ENCODE peak calls at places on chromosome 16, in eight cellular contexts. P, O, G, V, S, I, X and A are unnamed samples. For H3K27me3, the result is how much of the 10 kb centered on the place peaks cover.

GRCh38 chr16:77657016-77657415 is 65.3 kb upstream of the NUDT7 start:
- DNase-seq in P (peak), O (peak), G (no peak), V (no peak), S (no peak), I (no peak), X (no peak), A (no peak)

GRCh38 chr16:47197536-47198179 is 53.9 kb upstream of the NETO2 start:
- DNase-seq in P (peak), O (no peak), G (no peak), V (no peak), S (no peak), I (peak), X (no peak), A (peak)

GRCh38 chr16:3919413-3919812 is 38.9 kb upstream of the CREBBP start:
- DNase-seq in P (no peak), O (no peak), G (no peak), V (no peak), S (no peak), I (no peak), X (no peak), A (no peak)

GRCh38 chr16:8996891-8997290 is 33.2 kb upstream of the USP7 start:
- DNase-seq in P (no peak), O (peak), G (no peak), V (no peak), S (no peak), I (no peak), X (no peak), A (no peak)

GRCh38 chr16:4570086-4570485 is 13.9 kb downstream of the C16orf96 start:
- DNase-seq in P (no peak), O (no peak), G (no peak), V (no peak), S (no peak), I (no peak), X (no peak), A (no peak)

GRCh38 chr16:72198021-72198420 is 26.1 kb upstream of the PMFBP1 start:
- DNase-seq in P (peak), O (no peak), G (no peak), V (peak), S (no peak), I (peak), X (no peak), A (peak)

GRCh38 chr16:75402821-75403475 is 30.4 kb downstream of the CFDP1 start:
- DNase-seq in P (peak), O (peak), G (no peak), V (peak), S (no peak), I (peak), X (no peak), A (no peak)

GRCh38 chr16:31382485-31383161 is 10.5 kb upstream of the ITGAD start:
- DNase-seq in P (peak), O (peak), G (peak), V (peak), S (peak), I (peak), X (no peak), A (peak)

GRCh38 chr16:88368994-88369393 is 13.8 kb upstream of the ZNF469 start:
- DNase-seq in P (no peak), O (no peak), G (no peak), V (no peak), S (no peak), I (no peak), X (no peak), A (no peak)

GRCh38 chr16:28295213-28295612 is 2.9 kb downstream of the SBK1 start:
- DNase-seq in P (no peak), O (no peak), G (no peak), V (no peak), S (no peak), I (no peak), X (no peak), A (no peak)

GRCh38 chr16:3256146-3256875 is at the start of gene MEFV:
- DNase-seq in P (peak), O (no peak), G (peak), V (no peak), S (no peak), I (peak), X (no peak), A (no peak)

GRCh38 chr16:58970775-58971174 is 236.7 kb upstream of the GOT2 start:
- DNase-seq in P (no peak), O (no peak), G (no peak), V (no peak), S (no peak), I (no peak), X (no peak), A (no peak)

GRCh38 chr16:50506543-50506937 is 41.7 kb upstream of the NKD1 start:
- DNase-seq in P (no peak), O (no peak), G (no peak), V (no peak), S (no peak), I (no peak), X (no peak), A (no peak)

GRCh38 chr16:79618041-79618711 is 17.6 kb upstream of the MAF start:
- DNase-seq in P (no peak), O (no peak), G (no peak), V (peak), S (no peak), I (no peak), X (no peak), A (no peak)

GRCh38 chr16:1983544-1984346 is at the start of gene GFER:
- DNase-seq in P (peak), O (peak), G (peak), V (peak), S (peak), I (peak), X (no peak), A (peak)

GRCh38 chr16:50372611-50373344 is 4.0 kb upstream of the BRD7 start:
- DNase-seq in P (peak), O (no peak), G (peak), V (peak), S (no peak), I (no peak), X (no peak), A (peak)

GRCh38 chr16:3065742-3066439 is 451 bp downstream of the IL32 start:
- DNase-seq in P (no peak), O (no peak), G (no peak), V (no peak), S (no peak), I (no peak), X (no peak), A (no peak)

GRCh38 chr16:2142942-2143868 is 5.2 kb upstream of the RAB26 start:
- DNase-seq in P (no peak), O (no peak), G (no peak), V (peak), S (no peak), I (no peak), X (no peak), A (no peak)

GRCh38 chr16:85446846-85447656 is 166.1 kb upstream of the GSE1 start:
- DNase-seq in P (no peak), O (no peak), G (peak), V (peak), S (peak), I (no peak), X (no peak), A (no peak)

GRCh38 chr16:23248261-23249194 is 53.6 kb upstream of the SCNN1B start:
- DNase-seq in P (no peak), O (no peak), G (no peak), V (no peak), S (no peak), I (no peak), X (no peak), A (peak)

GRCh38 chr16:2328428-2328827 is 12.1 kb downstream of the ABCA3 start:
- DNase-seq in P (no peak), O (no peak), G (no peak), V (no peak), S (no peak), I (no peak), X (no peak), A (no peak)

GRCh38 chr16:50863673-50864144 is 121.8 kb downstream of the CYLD start:
- DNase-seq in P (no peak), O (no peak), G (no peak), V (no peak), S (no peak), I (peak), X (no peak), A (no peak)

GRCh38 chr16:70495425-70496182 is 27.8 kb downstream of the COG4 start:
- DNase-seq in P (no peak), O (no peak), G (no peak), V (no peak), S (no peak), I (no peak), X (no peak), A (no peak)

GRCh38 chr16:26987631-26988030 is 79.1 kb upstream of the C16orf82 start:
- DNase-seq in P (peak), O (no peak), G (peak), V (no peak), S (no peak), I (no peak), X (no peak), A (no peak)

GRCh38 chr16:30875881-30876791 is 17.7 kb downstream of the BCL7C start:
- DNase-seq in P (peak), O (no peak), G (peak), V (no peak), S (no peak), I (no peak), X (no peak), A (no peak)

GRCh38 chr16:55577888-55578287 is 11.4 kb downstream of the CAPNS2 start:
- DNase-seq in P (no peak), O (no peak), G (no peak), V (no peak), S (no peak), I (no peak), X (no peak), A (no peak)

GRCh38 chr16:81181013-81181720 is 57.3 kb upstream of the BCO1 start:
- DNase-seq in P (peak), O (peak), G (peak), V (peak), S (peak), I (peak), X (peak), A (peak)

GRCh38 chr16:82990155-82990554 is 363.4 kb downstream of the CDH13 start:
- DNase-seq in P (peak), O (no peak), G (no peak), V (no peak), S (no peak), I (no peak), X (no peak), A (no peak)

GRCh38 chr16:29821663-29822115 is 1.4 kb downstream of the MVP start:
- DNase-seq in P (peak), O (peak), G (peak), V (no peak), S (peak), I (no peak), X (no peak), A (no peak)

GRCh38 chr16:29820730-29821662 is 734 bp downstream of the MVP start:
- DNase-seq in P (no peak), O (no peak), G (peak), V (peak), S (peak), I (no peak), X (no peak), A (peak)

GRCh38 chr16:29818082-29818481 is 2.1 kb downstream of the PAGR1 start:
- DNase-seq in P (no peak), O (no peak), G (no peak), V (no peak), S (no peak), I (no peak), X (no peak), A (no peak)

GRCh38 chr16:29819506-29819905 is 756 bp upstream of the MVP start:
- DNase-seq in P (no peak), O (no peak), G (peak), V (no peak), S (no peak), I (no peak), X (no peak), A (no peak)

GRCh38 chr16:29820271-29820701 is at the start of gene MVP:
- DNase-seq in P (peak), O (no peak), G (peak), V (peak), S (peak), I (peak), X (no peak), A (peak)
- TF ChIP-seq POLR2A in P (no peak), O (peak), G (peak), V (peak), S (no peak), I (peak), X (peak), A (peak)

DNA sequence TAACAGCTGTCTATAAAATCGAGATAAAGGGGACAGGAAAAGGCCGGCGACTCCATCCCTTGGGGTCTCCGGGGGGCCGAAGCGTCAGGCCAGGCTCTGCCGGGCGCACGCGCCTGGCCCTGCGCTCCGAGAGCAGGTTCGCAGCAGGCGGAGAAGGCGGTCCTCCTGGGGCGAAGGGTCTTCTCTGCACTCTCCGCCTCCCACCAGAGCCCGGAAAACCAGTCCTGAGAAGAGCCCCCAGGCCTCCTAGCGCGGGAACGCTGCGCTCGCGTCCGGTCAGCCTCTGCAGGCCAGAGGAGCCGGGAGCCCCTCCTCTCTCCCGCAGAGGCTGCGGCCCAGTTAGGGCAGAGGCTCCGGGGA is 5.1 kb downstream of the FOXF1 start:
- DNase-seq in P (peak), O (no peak), G (no peak), V (no peak), S (no peak), I (no peak), X (no peak), A (no peak)
- H3K27me3 ChIP-seq in P (under half), O (under half), G (half or more), V (under half), S (half or more), I (under half), X (half or more), A (under half)

GRCh38 chr16:68843482-68844210 is at the start of gene TANGO6:
- DNase-seq in P (peak), O (peak), G (peak), V (peak), S (peak), I (peak), X (peak), A (peak)
- TF ChIP-seq POLR2A in P (peak), O (peak), G (peak), V (peak), S (no peak), I (peak), X (peak), A (peak)

DNA sequence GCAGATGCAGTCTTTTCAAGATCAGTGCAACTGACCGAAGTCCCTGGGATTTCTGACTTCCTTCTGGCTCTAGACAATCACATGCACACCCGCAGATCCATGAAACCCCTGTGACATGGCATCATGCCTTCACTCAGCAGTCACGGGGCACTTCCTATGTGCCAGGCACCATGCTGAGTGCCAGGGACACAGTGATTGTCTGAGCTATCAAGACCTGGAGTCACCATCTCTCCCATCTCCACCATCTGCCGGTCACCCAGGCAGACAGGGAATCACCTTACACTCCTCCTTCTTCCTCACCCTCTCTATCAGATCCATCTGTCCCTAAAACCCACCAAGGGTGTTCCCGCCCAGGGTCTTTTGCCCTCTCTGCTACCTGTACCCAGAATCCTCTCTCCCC is 5.3 kb downstream of the BEAN1 start:
- DNase-seq in P (no peak), O (no peak), G (no peak), V (no peak), S (no peak), I (no peak), X (no peak), A (no peak)
- H3K27me3 ChIP-seq in P (half or more), O (under half), G (half or more), V (under half), S (half or more), I (under half), X (half or more), A (under half)

GRCh38 chr16:12025926-12026325 is 49.4 kb downstream of the SNX29 start:
- DNase-seq in P (no peak), O (no peak), G (no peak), V (no peak), S (no peak), I (no peak), X (no peak), A (no peak)

GRCh38 chr16:12027558-12027957 is 51.0 kb downstream of the SNX29 start:
- DNase-seq in P (no peak), O (no peak), G (no peak), V (no peak), S (no peak), I (no peak), X (no peak), A (no peak)

GRCh38 chr16:12027091-12027490 is 50.6 kb downstream of the SNX29 start:
- DNase-seq in P (no peak), O (peak), G (no peak), V (peak), S (no peak), I (no peak), X (no peak), A (peak)

GRCh38 chr16:12025472-12025871 is 48.9 kb downstream of the SNX29 start:
- DNase-seq in P (no peak), O (no peak), G (no peak), V (no peak), S (peak), I (no peak), X (no peak), A (no peak)

GRCh38 chr16:12028220-12028619 is 51.7 kb downstream of the SNX29 start:
- DNase-seq in P (no peak), O (no peak), G (no peak), V (no peak), S (no peak), I (no peak), X (no peak), A (no peak)
- TF ChIP-seq POLR2A in P (no peak), O (no peak), G (no peak), V (no peak), S (no peak), I (no peak), X (no peak), A (no peak)

GRCh38 chr16:83990492-83990891 is 22.4 kb downstream of the NECAB2 start:
- DNase-seq in P (no peak), O (no peak), G (no peak), V (no peak), S (no peak), I (no peak), X (no peak), A (no peak)
- H3K27me3 ChIP-seq in P (under half), O (under half), G (half or more), V (under half), S (half or more), I (under half), X (half or more), A (under half)

GRCh38 chr16:15856901-15857778 is at the start of gene MYH11:
- DNase-seq in P (no peak), O (no peak), G (peak), V (no peak), S (no peak), I (no peak), X (no peak), A (no peak)
- TF ChIP-seq POLR2A in P (no peak), O (no peak), G (peak), V (no peak), S (no peak), I (no peak), X (peak), A (no peak)

DNA sequence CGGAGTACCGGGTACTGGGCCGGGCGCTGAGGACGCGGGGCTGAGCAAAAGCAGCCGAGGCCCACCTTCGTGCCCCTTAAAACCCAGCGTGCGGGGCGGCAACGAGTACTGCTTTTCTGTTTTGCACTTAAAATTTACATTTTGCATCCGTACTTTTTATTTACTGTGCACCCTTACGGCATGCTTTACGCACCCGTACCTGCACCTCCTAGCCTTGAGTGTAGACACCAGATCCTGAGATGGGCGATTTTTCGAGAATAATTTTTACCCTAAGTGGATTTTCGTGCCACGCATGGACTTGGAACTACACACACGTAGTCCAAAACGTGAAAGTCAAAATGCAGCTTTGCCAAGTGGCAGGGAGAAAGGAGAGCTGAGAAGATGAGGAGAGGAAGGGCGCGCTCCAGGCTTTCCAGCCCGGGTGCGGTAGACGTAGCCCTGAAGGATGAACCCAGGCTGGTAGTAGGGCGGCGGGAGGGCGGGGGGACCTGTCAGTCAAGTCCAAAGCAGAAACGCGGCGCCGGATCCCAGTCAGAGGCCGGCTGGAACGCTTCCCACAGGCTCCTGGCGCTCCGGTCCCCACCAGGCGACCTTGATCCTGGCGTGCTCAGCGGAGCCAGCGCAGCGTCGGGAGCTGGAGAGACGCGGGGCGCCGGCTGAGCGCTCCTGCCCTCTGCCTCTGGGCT is 1.2 kb upstream of the CBLN1 start:
- DNase-seq in P (no peak), O (no peak), G (no peak), V (peak), S (no peak), I (no peak), X (no peak), A (peak)
- H3K27me3 ChIP-seq in P (under half), O (under half), G (half or more), V (under half), S (half or more), I (under half), X (half or more), A (under half)

GRCh38 chr16:67796099-67796718 is 10.2 kb downstream of the RANBP10 start:
- DNase-seq in P (no peak), O (no peak), G (no peak), V (no peak), S (no peak), I (no peak), X (no peak), A (no peak)

GRCh38 chr16:67803894-67804293 is 2.5 kb downstream of the RANBP10 start:
- DNase-seq in P (no peak), O (no peak), G (no peak), V (no peak), S (no peak), I (no peak), X (no peak), A (no peak)

GRCh38 chr16:67804853-67805542 is 1.4 kb downstream of the RANBP10 start:
- DNase-seq in P (peak), O (no peak), G (no peak), V (no peak), S (no peak), I (no peak), X (no peak), A (no peak)

GRCh38 chr16:67801889-67802288 is 4.5 kb downstream of the RANBP10 start:
- DNase-seq in P (no peak), O (no peak), G (no peak), V (no peak), S (no peak), I (no peak), X (no peak), A (no peak)

GRCh38 chr16:67800252-67801046 is 5.9 kb downstream of the RANBP10 start:
- DNase-seq in P (no peak), O (no peak), G (no peak), V (no peak), S (no peak), I (no peak), X (no peak), A (no peak)
- TF ChIP-seq POLR2A in P (no peak), O (no peak), G (no peak), V (no peak), S (no peak), I (no peak), X (no peak), A (no peak)

GRCh38 chr16:801584-802363 is 1.2 kb upstream of the GNG13 start:
- DNase-seq in P (no peak), O (no peak), G (no peak), V (no peak), S (no peak), I (no peak), X (no peak), A (no peak)
- H3K27me3 ChIP-seq in P (under half), O (under half), G (half or more), V (under half), S (half or more), I (under half), X (half or more), A (under half)